ENCODE peak calls at places on chromosomes 2 and 18, in ten cellular contexts. U is PC-9; I is A549; C is CD8-positive, alpha-beta T cell; Y is fibroblast of lung; H is breast epithelium; L is transverse colon; K is lower lobe of right lung; R is iPS DF 6.9; Q is heart left ventricle. A is an unnamed sample. For H3K9me3, the result is how much of the 10 kb centered on the place peaks cover.

GRCh38 chr18:10044054-10044453 is 130.2 kb downstream of the VAPA start:
- DNase-seq in U (no peak), I (no peak), C (no peak), Y (no peak), H (no peak), L (no peak), K (no peak), R (no peak), Q (no peak), A (no peak)

GRCh38 chr2:138516030-138516704 is 14.6 kb downstream of the SPOPL start:
- DNase-seq in U (no peak), I (peak), C (no peak), Y (peak), H (no peak), L (no peak), K (no peak), R (no peak), Q (no peak), A (no peak)

GRCh38 chr2:109703076-109703475 is 88.9 kb downstream of the SOWAHC start:
- DNase-seq in U (peak), I (no peak), C (no peak), Y (peak), H (no peak), L (no peak), K (no peak), R (no peak), Q (no peak), A (no peak)

GRCh38 chr18:60935046-60935445 is 398.2 kb upstream of the CDH20 start:
- DNase-seq in U (no peak), I (no peak), C (no peak), Y (peak), H (no peak), L (no peak), K (no peak), R (no peak), Q (no peak), A (no peak)

GRCh38 chr2:9266711-9267110 is 60.1 kb downstream of the ASAP2 start:
- DNase-seq in U (no peak), I (no peak), C (no peak), Y (peak), H (no peak), L (no peak), K (no peak), R (no peak), Q (no peak), A (no peak)

GRCh38 chr2:147046473-147046872 is 798.4 kb upstream of the ACVR2A start:
- DNase-seq in U (no peak), I (no peak), C (no peak), Y (no peak), H (no peak), L (no peak), K (no peak), R (no peak), Q (no peak), A (no peak)

GRCh38 chr2:177190941-177191340 is 21.7 kb upstream of the HNRNPA3 start:
- DNase-seq in U (no peak), I (no peak), C (no peak), Y (no peak), H (no peak), L (no peak), K (no peak), R (no peak), Q (no peak), A (no peak)

GRCh38 chr18:12278765-12279682 is 24.9 kb downstream of the CIDEA start:
- DNase-seq in U (no peak), I (no peak), C (no peak), Y (peak), H (peak), L (peak), K (peak), R (no peak), Q (peak), A (peak)

GRCh38 chr2:144942516-144943256 is 422.8 kb upstream of the ZEB2 start:
- DNase-seq in U (no peak), I (peak), C (no peak), Y (peak), H (no peak), L (peak), K (no peak), R (no peak), Q (no peak), A (no peak)

GRCh38 chr2:128027278-128027800 is 520 bp downstream of the SAP130 start:
- DNase-seq in U (peak), I (peak), C (peak), Y (peak), H (peak), L (peak), K (peak), R (peak), Q (peak), A (peak)

GRCh38 chr2:135299165-135299564 is 231.9 kb downstream of the ZRANB3 start:
- DNase-seq in U (no peak), I (no peak), C (no peak), Y (no peak), H (no peak), L (no peak), K (no peak), R (no peak), Q (no peak), A (no peak)

GRCh38 chr2:173750332-173750731 is 214.8 kb downstream of the SP3 start:
- DNase-seq in U (no peak), I (no peak), C (no peak), Y (peak), H (no peak), L (no peak), K (no peak), R (no peak), Q (no peak), A (no peak)

GRCh38 chr2:239059854-239060253 is 212.0 kb downstream of the TWIST2 start:
- DNase-seq in U (no peak), I (no peak), C (no peak), Y (no peak), H (no peak), L (no peak), K (no peak), R (no peak), Q (no peak), A (no peak)

GRCh38 chr2:75608684-75609333 is 37.8 kb upstream of the MRPL19 start:
- DNase-seq in U (peak), I (peak), C (peak), Y (peak), H (peak), L (peak), K (peak), R (peak), Q (peak), A (peak)

GRCh38 chr2:239406316-239406995 is 5.6 kb upstream of the HDAC4 start:
- DNase-seq in U (no peak), I (no peak), C (no peak), Y (no peak), H (no peak), L (no peak), K (no peak), R (no peak), Q (no peak), A (no peak)

GRCh38 chr2:134683561-134684112 is 35.2 kb downstream of the TMEM163 start:
- DNase-seq in U (peak), I (peak), C (no peak), Y (peak), H (no peak), L (no peak), K (no peak), R (no peak), Q (no peak), A (no peak)

GRCh38 chr2:58834404-58834803 is 593.3 kb upstream of the FANCL start:
- DNase-seq in U (no peak), I (peak), C (no peak), Y (peak), H (no peak), L (no peak), K (no peak), R (peak), Q (no peak), A (no peak)

GRCh38 chr2:198054299-198054698 is 249.9 kb downstream of the PLCL1 start:
- DNase-seq in U (no peak), I (peak), C (peak), Y (peak), H (no peak), L (peak), K (no peak), R (peak), Q (no peak), A (peak)

GRCh38 chr2:110838657-110839357 is 106.4 kb downstream of the ACOXL start:
- DNase-seq in U (no peak), I (no peak), C (no peak), Y (no peak), H (no peak), L (no peak), K (no peak), R (no peak), Q (no peak), A (no peak)

GRCh38 chr2:99689135-99689742 is 199.4 kb upstream of the REV1 start:
- DNase-seq in U (no peak), I (no peak), C (no peak), Y (no peak), H (no peak), L (no peak), K (no peak), R (no peak), Q (no peak), A (no peak)

GRCh38 chr2:218405365-218406208 is 5.9 kb downstream of the CTDSP1 start:
- DNase-seq in U (no peak), I (no peak), C (no peak), Y (no peak), H (no peak), L (no peak), K (peak), R (no peak), Q (no peak), A (no peak)

GRCh38 chr2:230423851-230424458 is 8.0 kb downstream of the SP100 start:
- DNase-seq in U (no peak), I (no peak), C (no peak), Y (peak), H (no peak), L (no peak), K (peak), R (no peak), Q (no peak), A (no peak)

GRCh38 chr2:38228753-38229152 is 148.3 kb downstream of the ATL2 start:
- DNase-seq in U (no peak), I (no peak), C (no peak), Y (no peak), H (no peak), L (no peak), K (no peak), R (no peak), Q (no peak), A (no peak)

GRCh38 chr2:1833726-1834125 is 89.4 kb upstream of the PXDN start:
- DNase-seq in U (no peak), I (no peak), C (no peak), Y (no peak), H (no peak), L (no peak), K (no peak), R (no peak), Q (no peak), A (no peak)

GRCh38 chr2:200761168-200761715 is 50.5 kb upstream of the BZW1 start:
- DNase-seq in U (no peak), I (no peak), C (no peak), Y (peak), H (no peak), L (no peak), K (no peak), R (no peak), Q (no peak), A (no peak)

GRCh38 chr2:172943992-172944793 is 131.5 kb upstream of the MAP3K20 start:
- DNase-seq in U (no peak), I (no peak), C (no peak), Y (no peak), H (no peak), L (no peak), K (no peak), R (no peak), Q (no peak), A (no peak)

GRCh38 chr2:219661955-219662395 is 34.5 kb downstream of the SLC4A3 start:
- DNase-seq in U (peak), I (no peak), C (no peak), Y (peak), H (no peak), L (no peak), K (no peak), R (no peak), Q (no peak), A (no peak)

GRCh38 chr2:70890469-70891065 is 45.1 kb upstream of the ATP6V1B1 start:
- DNase-seq in U (no peak), I (no peak), C (no peak), Y (no peak), H (no peak), L (no peak), K (no peak), R (no peak), Q (no peak), A (no peak)

GRCh38 chr2:182245963-182246362 is 180.9 kb downstream of the PDE1A start:
- DNase-seq in U (no peak), I (no peak), C (no peak), Y (no peak), H (no peak), L (no peak), K (no peak), R (no peak), Q (no peak), A (no peak)

GRCh38 chr18:68507781-68508180 is 207.1 kb downstream of the TMX3 start:
- DNase-seq in U (no peak), I (no peak), C (no peak), Y (peak), H (no peak), L (no peak), K (no peak), R (no peak), Q (no peak), A (no peak)

GRCh38 chr2:200084036-200084435 is 128.7 kb downstream of the MAIP1 start:
- DNase-seq in U (no peak), I (no peak), C (no peak), Y (no peak), H (no peak), L (no peak), K (no peak), R (no peak), Q (no peak), A (no peak)

GRCh38 chr2:200812122-200813022 is 662 bp downstream of the BZW1 start:
- DNase-seq in U (no peak), I (peak), C (peak), Y (peak), H (peak), L (peak), K (peak), R (no peak), Q (peak), A (peak)

GRCh38 chr2:189327879-189328351 is 113.4 kb upstream of the WDR75 start:
- DNase-seq in U (no peak), I (no peak), C (no peak), Y (peak), H (no peak), L (no peak), K (no peak), R (no peak), Q (no peak), A (no peak)

GRCh38 chr2:240759454-240759853 is 60.6 kb downstream of the KIF1A start:
- DNase-seq in U (no peak), I (no peak), C (no peak), Y (peak), H (no peak), L (no peak), K (no peak), R (no peak), Q (no peak), A (no peak)

GRCh38 chr2:215982465-215982875 is 30.9 kb downstream of the MREG start:
- DNase-seq in U (peak), I (peak), C (no peak), Y (peak), H (peak), L (no peak), K (no peak), R (no peak), Q (no peak), A (no peak)

GRCh38 chr2:217935245-217935879 is 67.4 kb downstream of the TNS1 start:
- DNase-seq in U (no peak), I (no peak), C (no peak), Y (peak), H (no peak), L (no peak), K (peak), R (no peak), Q (peak), A (peak)

GRCh38 chr2:14634223-14634884 is 1.8 kb downstream of the LRATD1 start:
- DNase-seq in U (no peak), I (peak), C (no peak), Y (peak), H (peak), L (peak), K (peak), R (no peak), Q (peak), A (peak)

GRCh38 chr2:218434456-218434855 is 15.5 kb downstream of the VIL1 start:
- DNase-seq in U (no peak), I (no peak), C (no peak), Y (no peak), H (no peak), L (no peak), K (peak), R (no peak), Q (no peak), A (no peak)

GRCh38 chr2:60354713-60355112 is 198.7 kb downstream of the BCL11A start:
- DNase-seq in U (no peak), I (no peak), C (no peak), Y (no peak), H (no peak), L (no peak), K (no peak), R (no peak), Q (no peak), A (no peak)

GRCh38 chr2:60353406-60353800 is 200.1 kb downstream of the BCL11A start:
- DNase-seq in U (no peak), I (no peak), C (no peak), Y (no peak), H (no peak), L (peak), K (no peak), R (no peak), Q (no peak), A (no peak)

GRCh38 chr2:60355849-60356261 is 197.6 kb downstream of the BCL11A start:
- DNase-seq in U (no peak), I (no peak), C (no peak), Y (no peak), H (no peak), L (no peak), K (no peak), R (no peak), Q (no peak), A (no peak)

GRCh38 chr2:60352491-60353405 is 200.7 kb downstream of the BCL11A start:
- DNase-seq in U (no peak), I (no peak), C (no peak), Y (no peak), H (no peak), L (peak), K (no peak), R (no peak), Q (no peak), A (no peak)

GRCh38 chr2:60353863-60354262 is 199.6 kb downstream of the BCL11A start:
- DNase-seq in U (no peak), I (no peak), C (no peak), Y (no peak), H (no peak), L (no peak), K (no peak), R (no peak), Q (no peak), A (no peak)
- H3K27ac ChIP-seq in U (no peak), I (no peak), C (no peak), Y (no peak), H (no peak), L (no peak), K (no peak), R (no peak), Q (no peak), A (no peak)

GRCh38 chr18:78913830-78914585 is 65.6 kb upstream of the SALL3 start:
- DNase-seq in U (no peak), I (no peak), C (no peak), Y (no peak), H (no peak), L (no peak), K (no peak), R (no peak), Q (no peak), A (no peak)

GRCh38 chr18:78912336-78912735 is 67.3 kb upstream of the SALL3 start:
- DNase-seq in U (no peak), I (no peak), C (no peak), Y (no peak), H (no peak), L (no peak), K (no peak), R (no peak), Q (no peak), A (no peak)

GRCh38 chr18:78914586-78914935 is 65.1 kb upstream of the SALL3 start:
- DNase-seq in U (no peak), I (no peak), C (no peak), Y (no peak), H (no peak), L (no peak), K (no peak), R (no peak), Q (no peak), A (no peak)

GRCh38 chr18:78912862-78913261 is 66.8 kb upstream of the SALL3 start:
- DNase-seq in U (no peak), I (no peak), C (no peak), Y (no peak), H (no peak), L (no peak), K (no peak), R (no peak), Q (no peak), A (no peak)

DNA sequence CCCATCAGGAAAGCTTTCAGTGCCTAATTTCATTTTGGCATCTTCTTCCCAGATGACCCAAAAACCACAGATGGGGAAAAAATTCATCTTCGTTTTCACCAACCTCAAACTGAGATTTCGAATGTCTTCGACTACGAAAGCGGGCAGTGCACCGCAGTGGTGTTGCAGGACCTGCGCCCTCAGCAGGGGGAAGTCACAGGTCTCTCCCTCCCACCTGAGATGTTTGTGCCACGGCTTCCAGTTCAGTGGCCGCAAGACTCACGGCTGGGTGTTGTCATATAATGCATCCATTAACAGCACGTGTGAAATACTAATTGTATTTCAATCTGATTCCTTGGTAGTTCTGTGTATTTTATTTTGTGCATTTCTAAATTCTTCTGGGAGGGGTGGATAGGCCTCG is 66.2 kb upstream of the SALL3 start:
- DNase-seq in U (no peak), I (no peak), C (no peak), Y (no peak), H (no peak), L (no peak), K (no peak), R (no peak), Q (no peak), A (no peak)
- H3K9me3 ChIP-seq in U (under half), I (under half), C (under half), Y (under half), H (under half), L (under half), K (under half), R (under half), Q (under half), A (under half)

DNA sequence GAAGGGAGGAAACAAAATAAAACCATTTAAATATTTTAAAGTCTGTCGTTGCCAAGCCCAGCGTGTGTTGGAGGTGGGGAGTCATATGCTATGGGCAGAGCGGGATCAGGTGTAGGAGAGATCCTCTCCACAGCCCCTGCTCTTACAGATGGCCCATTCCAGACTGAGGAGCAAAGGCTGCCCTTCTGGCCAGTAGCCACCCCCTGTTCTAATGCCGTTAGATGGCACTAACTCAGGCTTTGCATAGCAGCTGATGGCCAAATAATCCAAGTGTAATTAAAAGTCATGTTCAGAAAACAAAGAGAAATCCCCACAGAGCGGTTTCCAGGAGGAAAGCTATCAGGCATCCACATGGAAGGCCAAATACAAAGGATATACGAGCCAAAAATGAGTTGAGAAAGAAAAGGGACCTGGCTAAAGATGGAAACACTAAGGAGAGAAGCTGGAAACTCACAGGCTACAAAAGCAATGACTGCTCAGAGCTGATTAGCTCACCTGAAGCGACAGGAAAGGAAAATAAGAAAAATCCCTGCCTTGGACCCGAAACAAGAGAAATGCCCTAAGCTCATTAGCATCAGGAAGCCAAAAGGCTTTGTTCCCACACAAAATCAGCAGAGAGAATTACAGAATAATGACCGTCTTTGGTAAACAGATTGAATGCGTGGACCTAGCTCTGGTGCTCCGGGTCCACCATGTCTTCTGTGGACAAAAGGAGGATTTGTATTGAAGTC is 1002.4 kb upstream of the KLHL29 start:
- DNase-seq in U (no peak), I (no peak), C (no peak), Y (no peak), H (no peak), L (no peak), K (no peak), R (no peak), Q (no peak), A (no peak)
- H3K27ac ChIP-seq in U (no peak), I (no peak), C (no peak), Y (no peak), H (no peak), L (no peak), K (no peak), R (no peak), Q (no peak), A (no peak)

DNA sequence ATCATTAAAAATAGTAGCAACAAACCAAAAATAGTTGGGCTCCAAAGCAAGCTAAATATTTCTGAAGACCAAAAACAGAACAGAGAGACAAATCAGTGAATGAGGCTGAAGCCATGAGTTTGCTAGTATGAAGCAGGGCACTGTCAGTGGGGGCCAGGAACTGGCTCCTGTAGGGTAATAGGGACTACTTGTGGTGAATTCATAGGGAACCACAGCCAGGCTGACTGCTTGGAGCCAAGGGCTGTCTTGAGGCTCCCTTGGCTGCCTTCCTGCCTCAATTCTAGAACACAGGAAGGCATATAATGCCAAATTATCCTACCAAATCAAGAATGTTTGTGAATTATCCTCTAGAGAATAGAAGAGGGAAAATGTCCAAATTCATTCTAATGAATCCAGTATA is 406.0 kb downstream of the CCDC85A start:
- DNase-seq in U (no peak), I (no peak), C (no peak), Y (no peak), H (no peak), L (no peak), K (no peak), R (no peak), Q (no peak), A (no peak)
- H3K9me3 ChIP-seq in U (under half), I (under half), C (under half), Y (under half), H (under half), L (under half), K (under half), R (under half), Q (under half), A (under half)

A was measured in left ventricle myocardium inferior.